ENCODE peak calls at places on chromosome 20, in seven cellular contexts. T is GM13977, E is HT1080, C is HS-27A, G is left lung, U is neural progenitor cell, F is AG08395. V is an unnamed sample.

GRCh38 chr20:17507032-17507431 is 24.1 kb downstream of the BFSP1 start:
- DNase-seq in T (no peak), U (no peak), E (no peak), F (no peak), G (no peak), C (no peak), V (no peak)

GRCh38 chr20:33862709-33863403 is 51.7 kb downstream of the CHMP4B start:
- DNase-seq in T (peak), C (peak), G (peak), F (peak), U (peak), E (peak), V (no peak)

GRCh38 chr20:44522841-44523240 is 971 bp upstream of the SERINC3 start:
- DNase-seq in C (no peak), G (no peak), U (no peak), F (no peak), E (no peak), T (no peak), V (no peak)

GRCh38 chr20:58880994-58881752 is 28.7 kb downstream of the GNAS start:
- DNase-seq in F (no peak), U (no peak), G (no peak), C (no peak), T (no peak), E (no peak), V (peak)

GRCh38 chr20:24165336-24166126 is 177.0 kb upstream of the GGTLC1 start:
- DNase-seq in G (no peak), C (no peak), U (no peak), F (no peak), E (no peak), T (no peak), V (no peak)

GRCh38 chr20:8200220-8200619 is 68.2 kb downstream of the PLCB1 start:
- DNase-seq in G (no peak), E (no peak), F (no peak), C (no peak), T (no peak), U (no peak), V (no peak)

GRCh38 chr20:23419995-23420901 is 1.0 kb downstream of the NAPB start:
- DNase-seq in U (peak), E (peak), F (peak), C (peak), T (peak), G (peak), V (no peak)

GRCh38 chr20:23092409-23092756 is 6.3 kb upstream of the CD93 start:
- DNase-seq in G (no peak), F (no peak), T (no peak), E (no peak), U (no peak), C (no peak), V (no peak)

GRCh38 chr20:15703171-15703911 is 869.9 kb downstream of the KIF16B start:
- DNase-seq in T (no peak), F (peak), E (peak), U (no peak), G (no peak), C (peak), V (no peak)

GRCh38 chr20:2578430-2579192 is 42.2 kb downstream of the TMC2 start:
- DNase-seq in C (no peak), U (no peak), F (no peak), G (no peak), E (no peak), T (no peak), V (no peak)

GRCh38 chr20:46087161-46087560 is 2.6 kb downstream of the NCOA5 start:
- DNase-seq in G (no peak), E (no peak), F (no peak), T (no peak), C (no peak), U (no peak), V (no peak)

GRCh38 chr20:38369387-38369786 is 23.1 kb downstream of the LBP start:
- DNase-seq in G (no peak), C (no peak), E (peak), T (peak), U (peak), F (peak), V (no peak)

GRCh38 chr20:62088258-62089127 is 22.8 kb upstream of the TAF4 start:
- DNase-seq in F (peak), U (no peak), T (no peak), G (no peak), C (peak), E (peak), V (no peak)

GRCh38 chr20:46963196-46963529 is 68.5 kb downstream of the EYA2 start:
- DNase-seq in U (no peak), T (no peak), G (no peak), E (no peak), F (no peak), C (no peak), V (no peak)

GRCh38 chr20:59571151-59571550 is 33.2 kb upstream of the PHACTR3 start:
- DNase-seq in F (no peak), E (no peak), G (no peak), C (no peak), T (no peak), U (no peak), V (no peak)

GRCh38 chr20:57507477-57507876 is 17.5 kb downstream of the CTCFL start:
- DNase-seq in E (peak), F (peak), T (no peak), C (no peak), U (no peak), G (no peak), V (no peak)

GRCh38 chr20:58043866-58044140 is 184.7 kb downstream of the ANKRD60 start:
- DNase-seq in C (no peak), E (no peak), T (no peak), G (no peak), F (no peak), U (no peak), V (no peak)

GRCh38 chr20:36644032-36644712 is 1.8 kb downstream of the SLA2 start:
- DNase-seq in G (no peak), F (no peak), U (no peak), E (no peak), C (no peak), T (no peak), V (no peak)

GRCh38 chr20:41951615-41952014 is 333.4 kb upstream of the CHD6 start:
- DNase-seq in E (no peak), T (no peak), F (no peak), C (no peak), G (no peak), U (no peak), V (no peak)

GRCh38 chr20:36303020-36303595 is 3.0 kb upstream of the DLGAP4 start:
- DNase-seq in U (no peak), G (no peak), C (no peak), T (no peak), F (no peak), E (no peak), V (no peak)

GRCh38 chr20:9147553-9148024 is 78.7 kb downstream of the PLCB4 start:
- DNase-seq in T (no peak), E (peak), F (peak), U (no peak), G (no peak), C (peak), V (no peak)

GRCh38 chr20:41218466-41218865 is 81.1 kb downstream of the PLCG1 start:
- DNase-seq in E (no peak), F (peak), U (no peak), C (no peak), G (no peak), T (no peak), V (no peak)

GRCh38 chr20:18001131-18001921 is 32.5 kb downstream of the MGME1 start:
- DNase-seq in F (peak), U (no peak), E (peak), T (no peak), G (peak), C (no peak), V (no peak)

GRCh38 chr20:13105864-13106457 is 97.2 kb downstream of the SPTLC3 start:
- DNase-seq in C (no peak), T (peak), E (peak), U (peak), G (no peak), F (peak), V (no peak)

GRCh38 chr20:25054995-25055629 is 2.8 kb downstream of the ACSS1 start:
- DNase-seq in U (no peak), C (no peak), E (no peak), G (peak), F (peak), T (no peak), V (no peak)

GRCh38 chr20:18436847-18437246 is 30.0 kb downstream of the DZANK1 start:
- DNase-seq in U (no peak), G (no peak), C (no peak), E (no peak), F (no peak), T (no peak), V (no peak)

GRCh38 chr20:8155229-8155628 is 23.2 kb downstream of the PLCB1 start:
- DNase-seq in G (no peak), U (no peak), C (no peak), T (no peak), E (no peak), F (no peak), V (no peak)

GRCh38 chr20:63103402-63104311 is 96.9 kb upstream of the BHLHE23 start:
- DNase-seq in T (no peak), E (no peak), C (no peak), G (no peak), F (no peak), U (peak), V (no peak)

GRCh38 chr20:50580016-50580747 is 70.0 kb downstream of the PTPN1 start:
- DNase-seq in C (no peak), T (peak), U (peak), E (peak), G (no peak), F (peak), V (no peak)